ENCODE peak calls at places on chromosomes 13 and 19, in seven cellular contexts. F is endodermal cell, H is tibial nerve, P is psoas muscle, J is IMR-90, N is heart left ventricle, K is A549. R is an unnamed sample.

GRCh38 chr19:38164526-38164925 is 59.5 kb downstream of the DPF1 start:
- DNase-seq in F (no peak), H (no peak), P (no peak), J (no peak), N (no peak), K (no peak), R (no peak)

GRCh38 chr13:30585748-30586262 is 31.9 kb upstream of the USPL1 start:
- DNase-seq in F (no peak), H (no peak), P (no peak), J (peak), N (no peak), K (no peak), R (no peak)

GRCh38 chr19:48325265-48325910 is at the start of gene EMP3:
- DNase-seq in F (peak), H (peak), P (peak), J (peak), N (peak), K (peak), R (no peak)

GRCh38 chr19:53545271-53546065 is 7.5 kb downstream of the ZNF331 start:
- DNase-seq in F (peak), H (no peak), P (no peak), J (peak), N (no peak), K (peak), R (no peak)

GRCh38 chr19:35030257-35031071 is at the start of gene SCN1B:
- DNase-seq in F (peak), H (no peak), P (peak), J (peak), N (peak), K (peak), R (peak)

GRCh38 chr13:105213512-105213911 is 1322.0 kb downstream of the EFNB2 start:
- DNase-seq in F (peak), H (no peak), P (no peak), J (no peak), N (no peak), K (no peak), R (no peak)

GRCh38 chr19:10279737-10280442 is 6.9 kb upstream of the ICAM4 start:
- DNase-seq in F (no peak), H (no peak), P (no peak), J (no peak), N (no peak), K (no peak), R (no peak)

GRCh38 chr13:98476538-98476966 is 100.4 kb downstream of the STK24 start:
- DNase-seq in F (peak), H (no peak), P (peak), J (peak), N (no peak), K (no peak), R (no peak)

GRCh38 chr13:113754242-113754641 is 4.8 kb upstream of the TMEM255B start:
- DNase-seq in F (no peak), H (no peak), P (no peak), J (no peak), N (no peak), K (no peak), R (no peak)

GRCh38 chr19:19269952-19270694 is 3.0 kb downstream of the TM6SF2 start:
- DNase-seq in F (peak), H (no peak), P (no peak), J (no peak), N (no peak), K (no peak), R (no peak)

GRCh38 chr19:46413262-46414031 is at the start of gene CCDC8:
- DNase-seq in F (peak), H (peak), P (peak), J (peak), N (peak), K (no peak), R (peak)

GRCh38 chr13:61029064-61029463 is 386.6 kb downstream of the PCDH20 start:
- DNase-seq in F (peak), H (no peak), P (no peak), J (no peak), N (no peak), K (no peak), R (no peak)

GRCh38 chr19:18223860-18224524 is 2.2 kb downstream of the PDE4C start:
- DNase-seq in F (peak), H (no peak), P (peak), J (no peak), N (peak), K (no peak), R (no peak)

GRCh38 chr19:37346091-37346490 is 24.8 kb upstream of the ZNF527 start:
- DNase-seq in F (no peak), H (no peak), P (no peak), J (no peak), N (no peak), K (no peak), R (no peak)

GRCh38 chr19:7655581-7655980 is 13.3 kb upstream of the RETN start:
- DNase-seq in F (no peak), H (no peak), P (no peak), J (no peak), N (no peak), K (no peak), R (no peak)
- H3K27ac ChIP-seq in F (no peak), H (no peak), P (no peak), J (no peak), N (no peak), K (no peak), R (no peak)

DNA sequence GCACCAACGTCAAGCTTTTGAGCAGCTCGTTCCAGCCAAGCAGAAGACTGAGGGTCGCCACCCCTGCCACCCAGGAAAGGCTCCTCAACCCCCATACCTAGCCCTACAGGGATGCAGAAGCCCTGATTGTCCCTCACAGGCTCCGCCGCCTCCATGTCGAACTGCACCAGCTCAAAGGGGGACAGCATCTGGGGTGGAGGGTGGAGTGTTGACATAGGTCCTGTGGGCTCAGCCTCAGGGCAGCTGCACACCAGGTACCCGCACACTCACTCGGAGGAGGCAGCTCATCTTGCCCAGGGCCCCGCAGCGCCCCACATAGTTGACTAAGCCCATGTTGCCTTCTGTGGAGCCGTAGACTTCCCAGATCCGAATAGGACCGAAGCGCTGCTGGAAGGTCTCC is 11.6 kb downstream of the SLC27A5 start:
- DNase-seq in F (no peak), H (no peak), P (no peak), J (no peak), N (no peak), K (no peak), R (no peak)
- H3K27ac ChIP-seq in F (no peak), H (no peak), P (no peak), J (no peak), N (no peak), K (peak), R (no peak)

GRCh38 chr19:55593096-55593772 is 6.1 kb downstream of the FIZ1 start:
- DNase-seq in F (peak), H (no peak), P (peak), J (no peak), N (no peak), K (no peak), R (no peak)

GRCh38 chr19:55596304-55596703 is 3.0 kb downstream of the FIZ1 start:
- DNase-seq in F (no peak), H (no peak), P (no peak), J (no peak), N (no peak), K (no peak), R (no peak)

GRCh38 chr19:55592391-55593090 is 6.8 kb downstream of the FIZ1 start:
- DNase-seq in F (no peak), H (no peak), P (peak), J (no peak), N (no peak), K (no peak), R (no peak)

GRCh38 chr19:55597493-55597892 is 1.8 kb downstream of the FIZ1 start:
- DNase-seq in F (no peak), H (no peak), P (peak), J (no peak), N (no peak), K (no peak), R (no peak)

DNA sequence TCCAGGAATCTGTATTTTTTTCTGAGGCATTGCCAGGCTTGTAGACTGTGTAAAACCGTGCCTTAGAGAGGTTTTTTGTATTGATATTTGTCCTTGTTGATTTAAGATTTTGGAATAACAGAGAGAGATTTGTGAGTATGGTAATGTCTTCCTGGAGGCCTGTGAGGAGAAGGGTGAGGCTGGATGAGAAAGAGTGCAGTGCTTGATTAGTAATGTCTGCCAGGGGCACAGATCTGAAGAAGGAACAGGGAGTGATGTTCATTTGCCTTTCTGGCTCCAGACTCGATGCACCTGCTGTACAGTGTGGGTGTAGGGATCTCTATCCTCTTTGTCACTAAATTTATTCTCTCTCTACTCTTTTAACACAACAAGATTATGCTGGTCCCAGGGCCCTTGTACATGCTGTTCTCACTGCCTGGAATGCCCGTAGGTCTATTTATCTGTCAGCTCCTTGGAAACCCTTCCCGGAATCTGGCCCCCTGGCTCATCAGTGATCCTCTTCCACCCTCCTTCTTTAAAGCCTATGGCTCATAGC is 4.3 kb downstream of the FIZ1 start:
- DNase-seq in F (no peak), H (no peak), P (peak), J (no peak), N (no peak), K (no peak), R (no peak)
- H3K27ac ChIP-seq in F (no peak), H (no peak), P (peak), J (no peak), N (no peak), K (no peak), R (no peak)

GRCh38 chr13:32278456-32278855 is 36.7 kb downstream of the ZAR1L start:
- DNase-seq in F (no peak), H (no peak), P (no peak), J (peak), N (no peak), K (no peak), R (no peak)
- H3K27ac ChIP-seq in F (no peak), H (no peak), P (no peak), J (no peak), N (no peak), K (no peak), R (no peak)

R was measured in substantia nigra.